ENCODE peak calls at places on chromosomes 3 and 15, in ten cellular contexts. One of them, this sample, is unnamed.

GRCh38 chr3:47416041-47416440 is 35.2 kb downstream of the PTPN23 start:
- DNase-seq in effector CD4-positive, alpha-beta T cell: no peak
- DNase-seq in GM20000: no peak
- DNase-seq in activated T-cell treated with anti-CD3 and anti-CD28 coated beads, Interleukin-2, amount 50 U/mL, for 72 hours: no peak
- DNase-seq in ELF-1: peak; percentile 40
- DNase-seq in NCI-H1092: no peak
- DNase-seq in AG08396: peak; percentile 13
- DNase-seq in dorsolateral prefrontal cortex: no peak
- DNase-seq in stimulated activated CD4-positive, alpha-beta T cell treated with anti-CD3 and anti-CD28 coated beads, TNF-alpha, amount 100 ng/mL, for 4 hours: no peak
- DNase-seq in stimulated activated naive CD8-positive, alpha-beta T cell treated with anti-CD3 and anti-CD28 coated beads, Interleukin-15, Interleukin-2, amounts not matched to agents 100 U/mL and 50 U/mL, for 24 hours: no peak
- DNase-seq in this sample: no peak

GRCh38 chr3:142445816-142446254 is 2.0 kb downstream of the XRN1 start:
- DNase-seq in ELF-1: no peak
- DNase-seq in stimulated activated naive CD8-positive, alpha-beta T cell treated with anti-CD3 and anti-CD28 coated beads, Interleukin-15, Interleukin-2, amounts not matched to agents 100 U/mL and 50 U/mL, for 24 hours: no peak
- DNase-seq in GM20000: peak; percentile 68
- DNase-seq in AG08396: peak; percentile 31
- DNase-seq in activated T-cell treated with anti-CD3 and anti-CD28 coated beads, Interleukin-2, amount 50 U/mL, for 72 hours: peak; percentile 35
- DNase-seq in NCI-H1092: no peak
- DNase-seq in effector CD4-positive, alpha-beta T cell: no peak
- DNase-seq in stimulated activated CD4-positive, alpha-beta T cell treated with anti-CD3 and anti-CD28 coated beads, TNF-alpha, amount 100 ng/mL, for 4 hours: no peak
- DNase-seq in dorsolateral prefrontal cortex: no peak
- DNase-seq in this sample: no peak

GRCh38 chr15:49215768-49216739 is 46.0 kb downstream of the GALK2 start:
- DNase-seq in effector CD4-positive, alpha-beta T cell: no peak
- DNase-seq in stimulated activated naive CD8-positive, alpha-beta T cell treated with anti-CD3 and anti-CD28 coated beads, Interleukin-15, Interleukin-2, amounts not matched to agents 100 U/mL and 50 U/mL, for 24 hours: no peak
- DNase-seq in NCI-H1092: peak; percentile 14
- DNase-seq in activated T-cell treated with anti-CD3 and anti-CD28 coated beads, Interleukin-2, amount 50 U/mL, for 72 hours: no peak
- DNase-seq in dorsolateral prefrontal cortex: no peak
- DNase-seq in stimulated activated CD4-positive, alpha-beta T cell treated with anti-CD3 and anti-CD28 coated beads, TNF-alpha, amount 100 ng/mL, for 4 hours: no peak
- DNase-seq in GM20000: peak; percentile 32
- DNase-seq in ELF-1: peak; percentile 24
- DNase-seq in AG08396: no peak
- DNase-seq in this sample: no peak

GRCh38 chr3:107514453-107514852 is 8.3 kb upstream of the BBX start:
- DNase-seq in AG08396: no peak
- DNase-seq in dorsolateral prefrontal cortex: no peak
- DNase-seq in ELF-1: no peak
- DNase-seq in NCI-H1092: no peak
- DNase-seq in stimulated activated naive CD8-positive, alpha-beta T cell treated with anti-CD3 and anti-CD28 coated beads, Interleukin-15, Interleukin-2, amounts not matched to agents 100 U/mL and 50 U/mL, for 24 hours: no peak
- DNase-seq in GM20000: no peak
- DNase-seq in effector CD4-positive, alpha-beta T cell: no peak
- DNase-seq in stimulated activated CD4-positive, alpha-beta T cell treated with anti-CD3 and anti-CD28 coated beads, TNF-alpha, amount 100 ng/mL, for 4 hours: no peak
- DNase-seq in activated T-cell treated with anti-CD3 and anti-CD28 coated beads, Interleukin-2, amount 50 U/mL, for 72 hours: no peak
- DNase-seq in this sample: no peak

GRCh38 chr3:194745427-194746184 is 59.9 kb downstream of the FAM43A start:
- DNase-seq in AG08396: no peak
- DNase-seq in NCI-H1092: no peak
- DNase-seq in GM20000: no peak
- DNase-seq in effector CD4-positive, alpha-beta T cell: no peak
- DNase-seq in activated T-cell treated with anti-CD3 and anti-CD28 coated beads, Interleukin-2, amount 50 U/mL, for 72 hours: no peak
- DNase-seq in stimulated activated naive CD8-positive, alpha-beta T cell treated with anti-CD3 and anti-CD28 coated beads, Interleukin-15, Interleukin-2, amounts not matched to agents 100 U/mL and 50 U/mL, for 24 hours: no peak
- DNase-seq in ELF-1: no peak
- DNase-seq in dorsolateral prefrontal cortex: no peak
- DNase-seq in stimulated activated CD4-positive, alpha-beta T cell treated with anti-CD3 and anti-CD28 coated beads, TNF-alpha, amount 100 ng/mL, for 4 hours: no peak
- DNase-seq in this sample: no peak

GRCh38 chr3:192864943-192865342 is 52.7 kb downstream of the MB21D2 start:
- DNase-seq in GM20000: peak; percentile 32
- DNase-seq in AG08396: no peak
- DNase-seq in NCI-H1092: no peak
- DNase-seq in dorsolateral prefrontal cortex: no peak
- DNase-seq in ELF-1: no peak
- DNase-seq in effector CD4-positive, alpha-beta T cell: no peak
- DNase-seq in stimulated activated CD4-positive, alpha-beta T cell treated with anti-CD3 and anti-CD28 coated beads, TNF-alpha, amount 100 ng/mL, for 4 hours: no peak
- DNase-seq in stimulated activated naive CD8-positive, alpha-beta T cell treated with anti-CD3 and anti-CD28 coated beads, Interleukin-15, Interleukin-2, amounts not matched to agents 100 U/mL and 50 U/mL, for 24 hours: no peak
- DNase-seq in activated T-cell treated with anti-CD3 and anti-CD28 coated beads, Interleukin-2, amount 50 U/mL, for 72 hours: no peak
- DNase-seq in this sample: no peak

GRCh38 chr3:128584412-128585020 is 66.1 kb downstream of the RPN1 start:
- DNase-seq in stimulated activated naive CD8-positive, alpha-beta T cell treated with anti-CD3 and anti-CD28 coated beads, Interleukin-15, Interleukin-2, amounts not matched to agents 100 U/mL and 50 U/mL, for 24 hours: peak; percentile 77
- DNase-seq in dorsolateral prefrontal cortex: peak; percentile 82
- DNase-seq in effector CD4-positive, alpha-beta T cell: no peak
- DNase-seq in NCI-H1092: peak; percentile 72
- DNase-seq in activated T-cell treated with anti-CD3 and anti-CD28 coated beads, Interleukin-2, amount 50 U/mL, for 72 hours: peak; percentile 60
- DNase-seq in ELF-1: peak; percentile 84
- DNase-seq in AG08396: peak; percentile 88
- DNase-seq in stimulated activated CD4-positive, alpha-beta T cell treated with anti-CD3 and anti-CD28 coated beads, TNF-alpha, amount 100 ng/mL, for 4 hours: no peak
- DNase-seq in GM20000: no peak
- DNase-seq in this sample: peak; percentile 85

GRCh38 chr15:63402498-63403253 is 21.0 kb upstream of the CA12 start:
- DNase-seq in dorsolateral prefrontal cortex: no peak
- DNase-seq in AG08396: peak; percentile 34
- DNase-seq in NCI-H1092: no peak
- DNase-seq in GM20000: peak; percentile 54
- DNase-seq in ELF-1: no peak
- DNase-seq in effector CD4-positive, alpha-beta T cell: no peak
- DNase-seq in activated T-cell treated with anti-CD3 and anti-CD28 coated beads, Interleukin-2, amount 50 U/mL, for 72 hours: peak; percentile 18
- DNase-seq in stimulated activated CD4-positive, alpha-beta T cell treated with anti-CD3 and anti-CD28 coated beads, TNF-alpha, amount 100 ng/mL, for 4 hours: no peak
- DNase-seq in stimulated activated naive CD8-positive, alpha-beta T cell treated with anti-CD3 and anti-CD28 coated beads, Interleukin-15, Interleukin-2, amounts not matched to agents 100 U/mL and 50 U/mL, for 24 hours: no peak
- DNase-seq in this sample: peak; percentile 14

GRCh38 chr3:52046186-52046913 is 10.0 kb downstream of the DUSP7 start:
- DNase-seq in AG08396: peak; percentile 95
- DNase-seq in NCI-H1092: no peak
- DNase-seq in GM20000: no peak
- DNase-seq in stimulated activated naive CD8-positive, alpha-beta T cell treated with anti-CD3 and anti-CD28 coated beads, Interleukin-15, Interleukin-2, amounts not matched to agents 100 U/mL and 50 U/mL, for 24 hours: no peak
- DNase-seq in activated T-cell treated with anti-CD3 and anti-CD28 coated beads, Interleukin-2, amount 50 U/mL, for 72 hours: no peak
- DNase-seq in dorsolateral prefrontal cortex: peak; percentile 78
- DNase-seq in effector CD4-positive, alpha-beta T cell: no peak
- DNase-seq in ELF-1: peak; percentile 42
- DNase-seq in stimulated activated CD4-positive, alpha-beta T cell treated with anti-CD3 and anti-CD28 coated beads, TNF-alpha, amount 100 ng/mL, for 4 hours: no peak
- DNase-seq in this sample: peak; percentile 53

GRCh38 chr3:138941259-138941885 is 5.6 kb downstream of the FOXL2 start:
- DNase-seq in activated T-cell treated with anti-CD3 and anti-CD28 coated beads, Interleukin-2, amount 50 U/mL, for 72 hours: peak; percentile 45
- DNase-seq in effector CD4-positive, alpha-beta T cell: no peak
- DNase-seq in GM20000: no peak
- DNase-seq in ELF-1: peak; percentile 92
- DNase-seq in AG08396: peak; percentile 71
- DNase-seq in NCI-H1092: no peak
- DNase-seq in dorsolateral prefrontal cortex: no peak
- DNase-seq in stimulated activated naive CD8-positive, alpha-beta T cell treated with anti-CD3 and anti-CD28 coated beads, Interleukin-15, Interleukin-2, amounts not matched to agents 100 U/mL and 50 U/mL, for 24 hours: peak; percentile 57
- DNase-seq in stimulated activated CD4-positive, alpha-beta T cell treated with anti-CD3 and anti-CD28 coated beads, TNF-alpha, amount 100 ng/mL, for 4 hours: no peak
- DNase-seq in this sample: peak; percentile 43

GRCh38 chr3:125280966-125281365 is 68.4 kb upstream of the SLC12A8 start:
- DNase-seq in NCI-H1092: no peak
- DNase-seq in stimulated activated CD4-positive, alpha-beta T cell treated with anti-CD3 and anti-CD28 coated beads, TNF-alpha, amount 100 ng/mL, for 4 hours: no peak
- DNase-seq in GM20000: no peak
- DNase-seq in dorsolateral prefrontal cortex: no peak
- DNase-seq in effector CD4-positive, alpha-beta T cell: no peak
- DNase-seq in ELF-1: no peak
- DNase-seq in AG08396: peak; percentile 29
- DNase-seq in stimulated activated naive CD8-positive, alpha-beta T cell treated with anti-CD3 and anti-CD28 coated beads, Interleukin-15, Interleukin-2, amounts not matched to agents 100 U/mL and 50 U/mL, for 24 hours: no peak
- DNase-seq in activated T-cell treated with anti-CD3 and anti-CD28 coated beads, Interleukin-2, amount 50 U/mL, for 72 hours: no peak
- DNase-seq in this sample: peak; percentile 18

GRCh38 chr3:52023860-52024764 is 28.4 kb upstream of the RPL29 start:
- DNase-seq in dorsolateral prefrontal cortex: no peak
- DNase-seq in GM20000: peak; percentile 70
- DNase-seq in NCI-H1092: no peak
- DNase-seq in effector CD4-positive, alpha-beta T cell: no peak
- DNase-seq in AG08396: no peak
- DNase-seq in activated T-cell treated with anti-CD3 and anti-CD28 coated beads, Interleukin-2, amount 50 U/mL, for 72 hours: no peak
- DNase-seq in stimulated activated naive CD8-positive, alpha-beta T cell treated with anti-CD3 and anti-CD28 coated beads, Interleukin-15, Interleukin-2, amounts not matched to agents 100 U/mL and 50 U/mL, for 24 hours: no peak
- DNase-seq in ELF-1: no peak
- DNase-seq in stimulated activated CD4-positive, alpha-beta T cell treated with anti-CD3 and anti-CD28 coated beads, TNF-alpha, amount 100 ng/mL, for 4 hours: no peak
- DNase-seq in this sample: no peak

GRCh38 chr3:177590826-177591225 is 393.5 kb upstream of the TBL1XR1 start:
- DNase-seq in stimulated activated naive CD8-positive, alpha-beta T cell treated with anti-CD3 and anti-CD28 coated beads, Interleukin-15, Interleukin-2, amounts not matched to agents 100 U/mL and 50 U/mL, for 24 hours: no peak
- DNase-seq in AG08396: no peak
- DNase-seq in effector CD4-positive, alpha-beta T cell: no peak
- DNase-seq in dorsolateral prefrontal cortex: no peak
- DNase-seq in NCI-H1092: no peak
- DNase-seq in ELF-1: no peak
- DNase-seq in stimulated activated CD4-positive, alpha-beta T cell treated with anti-CD3 and anti-CD28 coated beads, TNF-alpha, amount 100 ng/mL, for 4 hours: no peak
- DNase-seq in activated T-cell treated with anti-CD3 and anti-CD28 coated beads, Interleukin-2, amount 50 U/mL, for 72 hours: no peak
- DNase-seq in GM20000: no peak
- DNase-seq in this sample: no peak

GRCh38 chr3:58043933-58044332 is 35.7 kb downstream of the FLNB start:
- DNase-seq in activated T-cell treated with anti-CD3 and anti-CD28 coated beads, Interleukin-2, amount 50 U/mL, for 72 hours: no peak
- DNase-seq in GM20000: no peak
- DNase-seq in AG08396: no peak
- DNase-seq in dorsolateral prefrontal cortex: no peak
- DNase-seq in stimulated activated CD4-positive, alpha-beta T cell treated with anti-CD3 and anti-CD28 coated beads, TNF-alpha, amount 100 ng/mL, for 4 hours: no peak
- DNase-seq in effector CD4-positive, alpha-beta T cell: no peak
- DNase-seq in ELF-1: peak; percentile 62
- DNase-seq in NCI-H1092: no peak
- DNase-seq in stimulated activated naive CD8-positive, alpha-beta T cell treated with anti-CD3 and anti-CD28 coated beads, Interleukin-15, Interleukin-2, amounts not matched to agents 100 U/mL and 50 U/mL, for 24 hours: no peak
- DNase-seq in this sample: no peak

GRCh38 chr3:308597-309321 is 112.2 kb downstream of the CHL1 start:
- DNase-seq in stimulated activated CD4-positive, alpha-beta T cell treated with anti-CD3 and anti-CD28 coated beads, TNF-alpha, amount 100 ng/mL, for 4 hours: no peak
- DNase-seq in effector CD4-positive, alpha-beta T cell: no peak
- DNase-seq in activated T-cell treated with anti-CD3 and anti-CD28 coated beads, Interleukin-2, amount 50 U/mL, for 72 hours: no peak
- DNase-seq in AG08396: no peak
- DNase-seq in GM20000: no peak
- DNase-seq in stimulated activated naive CD8-positive, alpha-beta T cell treated with anti-CD3 and anti-CD28 coated beads, Interleukin-15, Interleukin-2, amounts not matched to agents 100 U/mL and 50 U/mL, for 24 hours: no peak
- DNase-seq in NCI-H1092: no peak
- DNase-seq in ELF-1: no peak
- DNase-seq in dorsolateral prefrontal cortex: no peak
- DNase-seq in this sample: no peak

GRCh38 chr15:94206463-94207167 is 24.7 kb upstream of the MCTP2 start:
- DNase-seq in stimulated activated CD4-positive, alpha-beta T cell treated with anti-CD3 and anti-CD28 coated beads, TNF-alpha, amount 100 ng/mL, for 4 hours: no peak
- DNase-seq in activated T-cell treated with anti-CD3 and anti-CD28 coated beads, Interleukin-2, amount 50 U/mL, for 72 hours: peak; percentile 70
- DNase-seq in effector CD4-positive, alpha-beta T cell: no peak
- DNase-seq in stimulated activated naive CD8-positive, alpha-beta T cell treated with anti-CD3 and anti-CD28 coated beads, Interleukin-15, Interleukin-2, amounts not matched to agents 100 U/mL and 50 U/mL, for 24 hours: peak; percentile 40
- DNase-seq in GM20000: no peak
- DNase-seq in NCI-H1092: no peak
- DNase-seq in dorsolateral prefrontal cortex: no peak
- DNase-seq in AG08396: peak; percentile 64
- DNase-seq in ELF-1: no peak
- DNase-seq in this sample: peak; percentile 17

GRCh38 chr3:154156529-154156928 is 35.3 kb downstream of the ARHGEF26 start:
- DNase-seq in AG08396: no peak
- DNase-seq in effector CD4-positive, alpha-beta T cell: no peak
- DNase-seq in activated T-cell treated with anti-CD3 and anti-CD28 coated beads, Interleukin-2, amount 50 U/mL, for 72 hours: no peak
- DNase-seq in ELF-1: no peak
- DNase-seq in GM20000: no peak
- DNase-seq in dorsolateral prefrontal cortex: no peak
- DNase-seq in stimulated activated naive CD8-positive, alpha-beta T cell treated with anti-CD3 and anti-CD28 coated beads, Interleukin-15, Interleukin-2, amounts not matched to agents 100 U/mL and 50 U/mL, for 24 hours: no peak
- DNase-seq in NCI-H1092: no peak
- DNase-seq in stimulated activated CD4-positive, alpha-beta T cell treated with anti-CD3 and anti-CD28 coated beads, TNF-alpha, amount 100 ng/mL, for 4 hours: no peak
- DNase-seq in this sample: no peak

GRCh38 chr15:70127288-70127746 is 29.6 kb upstream of the TLE3 start:
- DNase-seq in effector CD4-positive, alpha-beta T cell: no peak
- DNase-seq in AG08396: no peak
- DNase-seq in activated T-cell treated with anti-CD3 and anti-CD28 coated beads, Interleukin-2, amount 50 U/mL, for 72 hours: no peak
- DNase-seq in dorsolateral prefrontal cortex: no peak
- DNase-seq in stimulated activated CD4-positive, alpha-beta T cell treated with anti-CD3 and anti-CD28 coated beads, TNF-alpha, amount 100 ng/mL, for 4 hours: no peak
- DNase-seq in ELF-1: no peak
- DNase-seq in GM20000: no peak
- DNase-seq in NCI-H1092: no peak
- DNase-seq in stimulated activated naive CD8-positive, alpha-beta T cell treated with anti-CD3 and anti-CD28 coated beads, Interleukin-15, Interleukin-2, amounts not matched to agents 100 U/mL and 50 U/mL, for 24 hours: no peak
- DNase-seq in this sample: peak; percentile 55

GRCh38 chr3:194930439-194931204 is 244.9 kb downstream of the FAM43A start:
- DNase-seq in effector CD4-positive, alpha-beta T cell: no peak
- DNase-seq in GM20000: no peak
- DNase-seq in AG08396: peak; percentile 46
- DNase-seq in dorsolateral prefrontal cortex: no peak
- DNase-seq in activated T-cell treated with anti-CD3 and anti-CD28 coated beads, Interleukin-2, amount 50 U/mL, for 72 hours: no peak
- DNase-seq in stimulated activated naive CD8-positive, alpha-beta T cell treated with anti-CD3 and anti-CD28 coated beads, Interleukin-15, Interleukin-2, amounts not matched to agents 100 U/mL and 50 U/mL, for 24 hours: no peak
- DNase-seq in NCI-H1092: no peak
- DNase-seq in stimulated activated CD4-positive, alpha-beta T cell treated with anti-CD3 and anti-CD28 coated beads, TNF-alpha, amount 100 ng/mL, for 4 hours: no peak
- DNase-seq in ELF-1: no peak
- DNase-seq in this sample: peak; percentile 41

GRCh38 chr3:142595581-142595950 is 627 bp upstream of the PLS1 start:
- DNase-seq in ELF-1: no peak
- DNase-seq in stimulated activated CD4-positive, alpha-beta T cell treated with anti-CD3 and anti-CD28 coated beads, TNF-alpha, amount 100 ng/mL, for 4 hours: no peak
- DNase-seq in AG08396: peak; percentile 64
- DNase-seq in GM20000: peak; percentile 8
- DNase-seq in NCI-H1092: no peak
- DNase-seq in activated T-cell treated with anti-CD3 and anti-CD28 coated beads, Interleukin-2, amount 50 U/mL, for 72 hours: no peak
- DNase-seq in effector CD4-positive, alpha-beta T cell: no peak
- DNase-seq in stimulated activated naive CD8-positive, alpha-beta T cell treated with anti-CD3 and anti-CD28 coated beads, Interleukin-15, Interleukin-2, amounts not matched to agents 100 U/mL and 50 U/mL, for 24 hours: no peak
- DNase-seq in dorsolateral prefrontal cortex: no peak
- DNase-seq in this sample: peak; percentile 89

GRCh38 chr3:172184106-172184822 is 144.9 kb downstream of the FNDC3B start:
- DNase-seq in stimulated activated CD4-positive, alpha-beta T cell treated with anti-CD3 and anti-CD28 coated beads, TNF-alpha, amount 100 ng/mL, for 4 hours: no peak
- DNase-seq in stimulated activated naive CD8-positive, alpha-beta T cell treated with anti-CD3 and anti-CD28 coated beads, Interleukin-15, Interleukin-2, amounts not matched to agents 100 U/mL and 50 U/mL, for 24 hours: no peak
- DNase-seq in NCI-H1092: no peak
- DNase-seq in AG08396: no peak
- DNase-seq in dorsolateral prefrontal cortex: no peak
- DNase-seq in effector CD4-positive, alpha-beta T cell: no peak
- DNase-seq in ELF-1: no peak
- DNase-seq in GM20000: no peak
- DNase-seq in activated T-cell treated with anti-CD3 and anti-CD28 coated beads, Interleukin-2, amount 50 U/mL, for 72 hours: no peak
- DNase-seq in this sample: no peak

GRCh38 chr3:31350307-31350706 is 182.4 kb upstream of the STT3B start:
- DNase-seq in ELF-1: no peak
- DNase-seq in AG08396: no peak
- DNase-seq in NCI-H1092: no peak
- DNase-seq in activated T-cell treated with anti-CD3 and anti-CD28 coated beads, Interleukin-2, amount 50 U/mL, for 72 hours: no peak
- DNase-seq in effector CD4-positive, alpha-beta T cell: no peak
- DNase-seq in GM20000: no peak
- DNase-seq in stimulated activated CD4-positive, alpha-beta T cell treated with anti-CD3 and anti-CD28 coated beads, TNF-alpha, amount 100 ng/mL, for 4 hours: no peak
- DNase-seq in stimulated activated naive CD8-positive, alpha-beta T cell treated with anti-CD3 and anti-CD28 coated beads, Interleukin-15, Interleukin-2, amounts not matched to agents 100 U/mL and 50 U/mL, for 24 hours: no peak
- DNase-seq in dorsolateral prefrontal cortex: no peak
- DNase-seq in this sample: no peak

GRCh38 chr3:123080864-123081562 is 14.2 kb downstream of the PDIA5 start:
- DNase-seq in dorsolateral prefrontal cortex: no peak
- DNase-seq in NCI-H1092: no peak
- DNase-seq in AG08396: no peak
- DNase-seq in ELF-1: peak; percentile 57
- DNase-seq in activated T-cell treated with anti-CD3 and anti-CD28 coated beads, Interleukin-2, amount 50 U/mL, for 72 hours: no peak
- DNase-seq in stimulated activated naive CD8-positive, alpha-beta T cell treated with anti-CD3 and anti-CD28 coated beads, Interleukin-15, Interleukin-2, amounts not matched to agents 100 U/mL and 50 U/mL, for 24 hours: no peak
- DNase-seq in effector CD4-positive, alpha-beta T cell: no peak
- DNase-seq in GM20000: no peak
- DNase-seq in stimulated activated CD4-positive, alpha-beta T cell treated with anti-CD3 and anti-CD28 coated beads, TNF-alpha, amount 100 ng/mL, for 4 hours: no peak
- DNase-seq in this sample: no peak

GRCh38 chr15:42037650-42038049 is 16.8 kb upstream of the PLA2G4E start:
- DNase-seq in NCI-H1092: peak; percentile 67
- DNase-seq in activated T-cell treated with anti-CD3 and anti-CD28 coated beads, Interleukin-2, amount 50 U/mL, for 72 hours: no peak
- DNase-seq in stimulated activated CD4-positive, alpha-beta T cell treated with anti-CD3 and anti-CD28 coated beads, TNF-alpha, amount 100 ng/mL, for 4 hours: no peak
- DNase-seq in ELF-1: no peak
- DNase-seq in AG08396: no peak
- DNase-seq in stimulated activated naive CD8-positive, alpha-beta T cell treated with anti-CD3 and anti-CD28 coated beads, Interleukin-15, Interleukin-2, amounts not matched to agents 100 U/mL and 50 U/mL, for 24 hours: no peak
- DNase-seq in dorsolateral prefrontal cortex: no peak
- DNase-seq in GM20000: no peak
- DNase-seq in effector CD4-positive, alpha-beta T cell: no peak
- DNase-seq in this sample: peak; percentile 65

This sample was measured in SW480.